ENCODE peak calls at places on chromosomes 4 and X, in five cellular contexts. B is KBM-7, X is T47D, J is GM23248, U is cardiac fibroblast. G is an unnamed sample.

GRCh38 chr4:84924439-84924838 is 42.1 kb downstream of the WDFY3 start:
- DNase-seq in X (peak), U (no peak), B (no peak), J (no peak), G (no peak)

GRCh38 chr4:99887837-99888236 is 6.4 kb downstream of the LAMTOR3 start:
- DNase-seq in B (no peak), J (peak), U (peak), X (no peak), G (peak)

GRCh38 chrX:3651272-3651671 is 62.2 kb downstream of the PRKX start:
- DNase-seq in X (peak), B (peak), U (peak), J (peak), G (peak)

GRCh38 chr4:86101841-86102240 is 258.0 kb downstream of the MAPK10 start:
- DNase-seq in X (no peak), B (no peak), J (no peak), U (no peak), G (no peak)

GRCh38 chr4:59540311-59540710 is 1659.8 kb upstream of the ADGRL3 start:
- DNase-seq in B (no peak), J (no peak), X (no peak), U (no peak), G (no peak)

GRCh38 chr4:145098675-145099037 is 545 bp downstream of the ABCE1 start:
- DNase-seq in U (peak), B (no peak), X (peak), J (peak), G (peak)

GRCh38 chr4:40196724-40197281 is at the start of gene RHOH:
- DNase-seq in J (no peak), X (peak), B (peak), U (no peak), G (no peak)

GRCh38 chrX:46036508-46036907 is 508.7 kb downstream of the ZNF674 start:
- DNase-seq in X (no peak), U (peak), B (no peak), J (peak), G (no peak)

GRCh38 chr4:153409924-153410501 is 56.1 kb upstream of the TMEM131L start:
- DNase-seq in U (no peak), B (peak), J (no peak), X (no peak), G (no peak)

GRCh38 chrX:2677764-2678163 is 13.3 kb upstream of the CD99 start:
- DNase-seq in X (peak), J (peak), U (peak), B (no peak), G (peak)

GRCh38 chr4:111959202-111959601 is 186.1 kb upstream of the FAM241A start:
- DNase-seq in U (peak), J (peak), B (no peak), X (no peak), G (peak)

GRCh38 chr4:75919914-75920313 is 17.7 kb upstream of the PPEF2 start:
- DNase-seq in U (peak), X (peak), J (peak), B (no peak), G (peak)

GRCh38 chrX:44415639-44416386 is 72.3 kb upstream of the EFHC2 start:
- DNase-seq in J (no peak), B (no peak), X (no peak), U (no peak), G (no peak)

GRCh38 chr4:133802741-133803140 is 398.8 kb downstream of the PABPC4L start:
- DNase-seq in B (no peak), J (peak), U (peak), X (no peak), G (peak)

GRCh38 chr4:1573830-1574459 is 110.2 kb downstream of the FAM53A start:
- DNase-seq in B (no peak), X (no peak), U (no peak), J (peak), G (no peak)

GRCh38 chr4:98603683-98604573 is 54.5 kb downstream of the TSPAN5 start:
- DNase-seq in U (peak), B (no peak), X (no peak), J (peak), G (peak)

GRCh38 chrX:68429216-68429615 is 4.1 kb downstream of the OPHN1 start:
- DNase-seq in B (no peak), X (no peak), U (no peak), J (peak), G (peak)

GRCh38 chr4:119816473-119816872 is 187.9 kb upstream of the PDE5A start:
- DNase-seq in X (no peak), U (no peak), B (no peak), J (no peak), G (no peak)

GRCh38 chrX:56728752-56729151 is 291 bp upstream of the NBDY start:
- DNase-seq in B (no peak), J (peak), U (peak), X (no peak), G (peak)

GRCh38 chrX:50495616-50496015 is 25.0 kb upstream of the DGKK start:
- DNase-seq in X (no peak), J (no peak), U (no peak), B (no peak), G (no peak)

G was measured in EH.